ENCODE peak calls at places on chromosomes 7 and 10, in four cellular contexts. One of them, this sample, is unnamed.

GRCh38 chr7:149599636-149600206 is 102.1 kb upstream of the ZNF746 start:
- DNase-seq in H4: no peak
- DNase-seq in lung microvascular endothelial cell: no peak
- DNase-seq in EH: no peak
- DNase-seq in this sample: no peak

GRCh38 chr10:112932658-112933057 is 17.4 kb upstream of the TCF7L2 start:
- DNase-seq in H4: no peak
- DNase-seq in lung microvascular endothelial cell: no peak
- DNase-seq in EH: no peak
- DNase-seq in this sample: no peak

GRCh38 chr7:27586825-27587224 is 75.9 kb downstream of the HIBADH start:
- DNase-seq in H4: no peak
- DNase-seq in lung microvascular endothelial cell: no peak
- DNase-seq in EH: no peak
- DNase-seq in this sample: peak; percentile 6

GRCh38 chr10:33939892-33940291 is 605.4 kb upstream of the NRP1 start:
- DNase-seq in H4: no peak
- DNase-seq in lung microvascular endothelial cell: no peak
- DNase-seq in EH: no peak
- DNase-seq in this sample: no peak

GRCh38 chr10:132248455-132249231 is 59.1 kb downstream of the STK32C start:
- DNase-seq in H4: no peak
- DNase-seq in lung microvascular endothelial cell: peak; percentile 36
- DNase-seq in EH: peak; percentile 64
- DNase-seq in this sample: peak; percentile 59

GRCh38 chr7:159049266-159050025 is 95.2 kb downstream of the VIPR2 start:
- DNase-seq in H4: no peak
- DNase-seq in lung microvascular endothelial cell: no peak
- DNase-seq in EH: no peak
- DNase-seq in this sample: no peak

GRCh38 chr7:102891693-102892261 is 21.0 kb upstream of the LRRC17 start:
- DNase-seq in H4: peak; percentile 66
- DNase-seq in lung microvascular endothelial cell: peak; percentile 86
- DNase-seq in EH: peak; percentile 92
- DNase-seq in this sample: peak; percentile 60

GRCh38 chr7:67392596-67393438 is 396.2 kb downstream of the TYW1 start:
- DNase-seq in H4: no peak
- DNase-seq in lung microvascular endothelial cell: no peak
- DNase-seq in EH: no peak
- DNase-seq in this sample: no peak

GRCh38 chr7:5217851-5218331 is 27.9 kb downstream of the WIPI2 start:
- DNase-seq in H4: no peak
- DNase-seq in lung microvascular endothelial cell: no peak
- DNase-seq in EH: no peak
- DNase-seq in this sample: no peak

GRCh38 chr7:130363156-130363847 is 17.0 kb upstream of the CPA1 start:
- DNase-seq in H4: peak; percentile 98
- DNase-seq in lung microvascular endothelial cell: peak; percentile 58
- DNase-seq in EH: peak; percentile 98
- DNase-seq in this sample: no peak

GRCh38 chr7:99748846-99749579 is 14.0 kb upstream of the CYP3A7 start:
- DNase-seq in H4: no peak
- DNase-seq in lung microvascular endothelial cell: no peak
- DNase-seq in EH: no peak
- DNase-seq in this sample: no peak

GRCh38 chr10:71743099-71743838 is 23.7 kb upstream of the C10orf105 start:
- DNase-seq in H4: no peak
- DNase-seq in lung microvascular endothelial cell: no peak
- DNase-seq in EH: no peak
- DNase-seq in this sample: no peak

GRCh38 chr10:124323806-124324205 is 94.9 kb downstream of the OAT start:
- DNase-seq in H4: no peak
- DNase-seq in lung microvascular endothelial cell: no peak
- DNase-seq in EH: no peak
- DNase-seq in this sample: no peak

GRCh38 chr10:59675812-59676211 is 33.8 kb downstream of the SLC16A9 start:
- DNase-seq in H4: no peak
- DNase-seq in lung microvascular endothelial cell: peak; percentile 25
- DNase-seq in EH: peak; percentile 9
- DNase-seq in this sample: peak; percentile 49

GRCh38 chr7:97461596-97461995 is 270.3 kb upstream of the TAC1 start:
- DNase-seq in H4: no peak
- DNase-seq in lung microvascular endothelial cell: no peak
- DNase-seq in EH: no peak
- DNase-seq in this sample: no peak

GRCh38 chr10:33843379-33843778 is 508.9 kb upstream of the NRP1 start:
- DNase-seq in H4: no peak
- DNase-seq in lung microvascular endothelial cell: no peak
- DNase-seq in EH: no peak
- DNase-seq in this sample: no peak

GRCh38 chr10:133397938-133398337 is 4.0 kb downstream of the MTG1 start:
- DNase-seq in H4: no peak
- DNase-seq in lung microvascular endothelial cell: no peak
- DNase-seq in EH: no peak
- DNase-seq in this sample: no peak

GRCh38 chr10:110206988-110207804 is at the start of gene MXI1:
- DNase-seq in H4: peak; percentile 82
- DNase-seq in lung microvascular endothelial cell: peak; percentile 85
- DNase-seq in EH: peak; percentile 80
- DNase-seq in this sample: peak; percentile 85

GRCh38 chr7:83751217-83751616 is 102.3 kb upstream of the SEMA3E start:
- DNase-seq in H4: no peak
- DNase-seq in lung microvascular endothelial cell: no peak
- DNase-seq in EH: no peak
- DNase-seq in this sample: no peak

GRCh38 chr7:36600869-36601530 is 123.3 kb downstream of the AOAH start:
- DNase-seq in H4: peak; percentile 76
- DNase-seq in lung microvascular endothelial cell: peak; percentile 40
- DNase-seq in EH: peak; percentile 21
- DNase-seq in this sample: no peak

GRCh38 chr7:106486331-106486730 is 174.6 kb downstream of the CCDC71L start:
- DNase-seq in H4: no peak
- DNase-seq in lung microvascular endothelial cell: no peak
- DNase-seq in EH: peak; percentile 82
- DNase-seq in this sample: no peak

GRCh38 chr10:130041691-130042225 is 68.9 kb downstream of the C10orf143 start:
- DNase-seq in H4: no peak
- DNase-seq in lung microvascular endothelial cell: no peak
- DNase-seq in EH: no peak
- DNase-seq in this sample: no peak

GRCh38 chr7:67470256-67470751 is 473.7 kb downstream of the TYW1 start:
- DNase-seq in H4: no peak
- DNase-seq in lung microvascular endothelial cell: no peak
- DNase-seq in EH: no peak
- DNase-seq in this sample: no peak

GRCh38 chr10:109992485-109992884 is 15.3 kb upstream of the ADD3 start:
- DNase-seq in H4: no peak
- DNase-seq in lung microvascular endothelial cell: peak; percentile 52
- DNase-seq in EH: peak; percentile 72
- DNase-seq in this sample: no peak

GRCh38 chr10:22805304-22805703 is 90.9 kb upstream of the PIP4K2A start:
- DNase-seq in H4: peak; percentile 53
- DNase-seq in lung microvascular endothelial cell: peak; percentile 71
- DNase-seq in EH: peak; percentile 84
- DNase-seq in this sample: no peak

This sample was measured in A673.